ENCODE peak calls at places on chromosome 20, in ten cellular contexts. R is iris pigment epithelial cell; J is hepatic stellate cell; I is activated CD4-positive, alpha-beta T cell treated with anti-CD3 and anti-CD28 coated beads, Interleukin-2, amount 10 ng/mL, durations not matched to agents 7 days and 5 days; U is fibroblast of villous mesenchyme; H is breast epithelium; G is mesendoderm; W is head of caudate nucleus; L is memory B cell; P is activated naive CD8-positive, alpha-beta T cell treated with anti-CD3 and anti-CD28 coated beads, Interleukin-2, amount 50 U/mL, for 24 hours. D is an unnamed sample.

GRCh38 chr20:37347347-37347823 is 1.4 kb downstream of the SRC start:
- DNase-seq in I (no peak), G (no peak), U (no peak), W (no peak), R (no peak), L (no peak), J (no peak), P (no peak), H (no peak), D (no peak)

GRCh38 chr20:35972445-35972844 is 4.1 kb downstream of the CNBD2 start:
- DNase-seq in J (no peak), L (no peak), W (no peak), P (no peak), G (no peak), R (no peak), U (peak; percentile 46), H (no peak), I (no peak), D (no peak)

GRCh38 chr20:50257860-50258259 is 67.2 kb downstream of the CEBPB start:
- DNase-seq in J (no peak), L (no peak), P (no peak), H (no peak), R (no peak), W (no peak), I (no peak), U (no peak), G (no peak), D (no peak)

GRCh38 chr20:23156842-23157423 is 70.8 kb upstream of the CD93 start:
- DNase-seq in G (no peak), I (no peak), U (no peak), L (no peak), P (no peak), H (no peak), J (no peak), R (no peak), W (no peak), D (no peak)

GRCh38 chr20:63652192-63652980 is 838 bp downstream of the STMN3 start:
- DNase-seq in W (peak; percentile 46), J (no peak), L (no peak), U (peak; percentile 26), H (no peak), G (peak; percentile 51), I (no peak), R (no peak), P (peak; percentile 44), D (peak; percentile 78)

GRCh38 chr20:11726021-11726420 is 191.7 kb upstream of the BTBD3 start:
- DNase-seq in H (no peak), P (no peak), L (no peak), W (peak; percentile 35), G (no peak), J (no peak), I (no peak), R (peak; percentile 41), U (no peak), D (no peak)

GRCh38 chr20:7214081-7214740 is 446.7 kb downstream of the BMP2 start:
- DNase-seq in J (no peak), U (no peak), P (no peak), G (peak; percentile 5), R (no peak), L (no peak), H (no peak), I (no peak), W (no peak), D (peak; percentile 56)

GRCh38 chr20:19609642-19610223 is 148.3 kb upstream of the RIN2 start:
- DNase-seq in W (no peak), G (no peak), J (no peak), L (no peak), H (no peak), P (no peak), R (no peak), U (no peak), I (no peak), D (no peak)

GRCh38 chr20:48025061-48025515 is 239.8 kb upstream of the SULF2 start:
- DNase-seq in I (no peak), U (peak; percentile 93), R (peak; percentile 92), P (no peak), L (no peak), H (peak; percentile 37), W (no peak), G (peak; percentile 51), J (no peak), D (peak; percentile 81)

GRCh38 chr20:32249030-32249738 is 28.3 kb upstream of the KIF3B start:
- DNase-seq in L (no peak), R (no peak), J (no peak), H (no peak), P (peak; percentile 34), I (peak; percentile 72), U (no peak), G (no peak), W (no peak), D (no peak)

GRCh38 chr20:16664031-16664430 is 65.8 kb upstream of the SNRPB2 start:
- DNase-seq in J (no peak), G (no peak), P (no peak), W (no peak), H (no peak), L (no peak), I (no peak), U (no peak), R (no peak), D (no peak)

GRCh38 chr20:64040231-64041039 is 4.5 kb downstream of the C20orf204 start:
- DNase-seq in J (no peak), H (no peak), I (no peak), P (no peak), W (no peak), R (no peak), L (no peak), U (no peak), G (no peak), D (no peak)

GRCh38 chr20:47370850-47371782 is 14.6 kb upstream of the ZMYND8 start:
- DNase-seq in R (no peak), W (no peak), L (no peak), H (no peak), P (no peak), G (peak; percentile 83), I (no peak), J (no peak), U (no peak), D (peak; percentile 77)

GRCh38 chr20:10524034-10524476 is 89.0 kb downstream of the SLX4IP start:
- DNase-seq in L (no peak), J (no peak), G (peak; percentile 66), U (peak; percentile 58), I (no peak), H (no peak), R (no peak), P (no peak), W (no peak), D (peak; percentile 79)

GRCh38 chr20:45095753-45096371 is 5.1 kb downstream of the KCNS1 start:
- DNase-seq in I (peak; percentile 73), U (peak; percentile 69), H (peak; percentile 21), W (peak; percentile 78), P (peak; percentile 66), G (peak; percentile 80), J (peak; percentile 54), L (peak; percentile 41), R (peak; percentile 48), D (peak; percentile 89)

GRCh38 chr20:17995967-17996819 is 27.4 kb downstream of the MGME1 start:
- DNase-seq in J (peak; percentile 59), G (peak; percentile 62), W (peak; percentile 48), P (peak; percentile 18), H (no peak), U (peak; percentile 70), L (peak; percentile 45), R (peak; percentile 63), I (peak; percentile 63), D (peak; percentile 69)

GRCh38 chr20:31630187-31630790 is 7.4 kb upstream of the COX4I2 start:
- DNase-seq in H (no peak), R (peak; percentile 23), W (no peak), G (no peak), L (no peak), J (no peak), P (no peak), I (no peak), U (peak; percentile 21), D (no peak)

GRCh38 chr20:46063151-46063550 is 26.6 kb downstream of the NCOA5 start:
- DNase-seq in U (no peak), W (no peak), G (no peak), I (no peak), R (no peak), L (no peak), J (no peak), P (no peak), H (no peak), D (peak; percentile 26)

GRCh38 chr20:59027746-59028320 is 4.3 kb downstream of the ATP5F1E start:
- DNase-seq in U (peak; percentile 47), R (peak; percentile 81), G (no peak), W (no peak), L (no peak), I (no peak), J (no peak), H (no peak), P (no peak), D (no peak)

GRCh38 chr20:1499528-1500420 is 8.6 kb upstream of the SIRPB2 start:
- DNase-seq in P (no peak), U (no peak), W (no peak), R (no peak), G (peak; percentile 35), I (no peak), J (no peak), H (peak; percentile 59), L (no peak), D (no peak)

GRCh38 chr20:33177866-33178265 is 9.9 kb downstream of the BPIFA2 start:
- DNase-seq in P (no peak), G (no peak), I (no peak), W (no peak), J (no peak), L (no peak), R (no peak), H (no peak), U (no peak), D (no peak)

GRCh38 chr20:16575390-16576140 is 2.3 kb upstream of the KIF16B start:
- DNase-seq in H (no peak), G (peak; percentile 47), I (no peak), W (no peak), U (no peak), J (peak; percentile 17), P (no peak), L (no peak), R (no peak), D (peak; percentile 65)

GRCh38 chr20:63023071-63023835 is 16.5 kb upstream of the BHLHE23 start:
- DNase-seq in U (no peak), H (no peak), I (no peak), G (no peak), P (no peak), J (no peak), W (no peak), L (no peak), R (no peak), D (no peak)

GRCh38 chr20:2361035-2361593 is 19.6 kb upstream of the TGM6 start:
- DNase-seq in R (no peak), J (no peak), G (no peak), I (no peak), H (no peak), L (no peak), U (no peak), W (no peak), P (no peak), D (no peak)

GRCh38 chr20:13220194-13220856 is 749 bp upstream of the ISM1 start:
- DNase-seq in H (peak; percentile 71), U (peak; percentile 20), P (peak; percentile 45), R (peak; percentile 15), W (no peak), G (peak; percentile 86), L (no peak), I (peak; percentile 17), J (no peak), D (peak; percentile 87)

GRCh38 chr20:37914672-37915433 is 11.9 kb downstream of the VSTM2L start:
- DNase-seq in R (no peak), H (no peak), J (no peak), U (no peak), G (peak; percentile 90), W (peak; percentile 41), L (peak; percentile 30), I (peak; percentile 34), P (peak; percentile 22), D (peak; percentile 92)

GRCh38 chr20:50843331-50844276 is 48.7 kb downstream of the BCAS4 start:
- DNase-seq in R (no peak), P (no peak), U (no peak), L (no peak), J (no peak), G (no peak), H (peak; percentile 73), I (no peak), W (no peak), D (no peak)

GRCh38 chr20:7851031-7851490 is 89.2 kb downstream of the HAO1 start:
- DNase-seq in G (no peak), P (no peak), L (no peak), H (no peak), R (peak; percentile 43), I (no peak), W (no peak), J (no peak), U (peak; percentile 34), D (no peak)